ENCODE peak calls at places on chromosomes 3 and 15, in five cellular contexts. W, O, X, K and H are unnamed samples.

GRCh38 chr15:84855032-84855645 is 29.3 kb upstream of the SLC28A1 start:
- DNase-seq in W (no peak), O (no peak), X (no peak), K (no peak), H (no peak)

GRCh38 chr15:67076147-67076843 is 10.9 kb downstream of the SMAD3 start:
- DNase-seq in W (no peak), O (peak; percentile 60), X (peak; percentile 61), K (peak; percentile 74), H (no peak)

GRCh38 chr3:126926684-126927404 is 56.1 kb upstream of the PLXNA1 start:
- DNase-seq in W (peak; percentile 84), O (peak; percentile 50), X (peak; percentile 88), K (peak; percentile 77), H (no peak)

GRCh38 chr3:9994086-9994844 is 7.6 kb upstream of the EMC3 start:
- DNase-seq in W (peak; percentile 65), O (no peak), X (no peak), K (no peak), H (no peak)

GRCh38 chr3:40191251-40191650 is 118.3 kb upstream of the EIF1B start:
- DNase-seq in W (no peak), O (no peak), X (no peak), K (no peak), H (no peak)

GRCh38 chr3:166367947-166368533 is 530.8 kb upstream of the BCHE start:
- DNase-seq in W (no peak), O (no peak), X (no peak), K (no peak), H (no peak)

GRCh38 chr15:32641517-32642059 is at the start of gene SCG5:
- DNase-seq in W (no peak), O (no peak), X (no peak), K (no peak), H (no peak)

GRCh38 chr15:25882466-25882865 is 19.3 kb upstream of the ATP10A start:
- DNase-seq in W (no peak), O (no peak), X (no peak), K (no peak), H (no peak)

GRCh38 chr15:41231536-41231935 is 468 bp downstream of the CHP1 start:
- DNase-seq in W (peak; percentile 5), O (no peak), X (no peak), K (no peak), H (no peak)

GRCh38 chr15:75195122-75195765 is 6.4 kb upstream of the C15orf39 start:
- DNase-seq in W (no peak), O (no peak), X (no peak), K (no peak), H (no peak)

GRCh38 chr3:43641306-43642114 is 19.7 kb upstream of the ANO10 start:
- DNase-seq in W (peak; percentile 70), O (no peak), X (no peak), K (no peak), H (no peak)

GRCh38 chr15:92883643-92884458 is 16.3 kb upstream of the CHD2 start:
- DNase-seq in W (peak; percentile 52), O (no peak), X (no peak), K (no peak), H (no peak)

GRCh38 chr3:168989396-168989795 is 674.1 kb downstream of the MECOM start:
- DNase-seq in W (no peak), O (no peak), X (no peak), K (no peak), H (no peak)

GRCh38 chr3:33237439-33237838 is 18.8 kb upstream of the SUSD5 start:
- DNase-seq in W (no peak), O (no peak), X (no peak), K (no peak), H (no peak)